ENCODE peak calls at places on chromosome 7, in nine cellular contexts. P is MM.1S, J is uterus, R is AG09309, X is choroid plexus epithelial cell, M is foreskin fibroblast, I is fibroblast of lung, F is spleen, V is mesenchymal stem cell. L is an unnamed sample.

GRCh38 chr7:117810642-117811512 is 62.4 kb downstream of the CTTNBP2 start:
- DNase-seq in P (no peak), J (no peak), R (no peak), X (peak; percentile 43), M (no peak), I (no peak), F (no peak), V (no peak), L (no peak)

GRCh38 chr7:133512560-133512959 is 259.7 kb downstream of the EXOC4 start:
- DNase-seq in P (no peak), J (no peak), R (peak; percentile 17), X (peak; percentile 94), M (no peak), I (peak; percentile 94), F (no peak), V (peak; percentile 78), L (peak; percentile 50)

GRCh38 chr7:107643938-107644703 is 16.5 kb upstream of the SLC26A4 start:
- DNase-seq in P (no peak), J (peak; percentile 51), R (no peak), X (no peak), M (peak; percentile 31), I (peak; percentile 89), F (no peak), V (no peak), L (peak; percentile 33)

GRCh38 chr7:121752706-121753105 is 120.3 kb upstream of the PTPRZ1 start:
- DNase-seq in P (peak; percentile 33), J (no peak), R (peak; percentile 1), X (peak; percentile 52), M (no peak), I (peak; percentile 25), F (no peak), V (peak; percentile 8), L (peak; percentile 8)

GRCh38 chr7:74656421-74656910 is 1.1 kb upstream of the GTF2I start:
- DNase-seq in P (peak; percentile 36), J (peak; percentile 39), R (no peak), X (peak; percentile 41), M (no peak), I (no peak), F (peak; percentile 87), V (peak; percentile 35), L (peak; percentile 30)

GRCh38 chr7:134632937-134633540 is 13.6 kb upstream of the BPGM start:
- DNase-seq in P (peak; percentile 31), J (no peak), R (no peak), X (peak; percentile 85), M (peak; percentile 46), I (peak; percentile 65), F (no peak), V (peak; percentile 63), L (peak; percentile 72)

GRCh38 chr7:125126376-125126775 is 196.8 kb upstream of the POT1 start:
- DNase-seq in P (no peak), J (no peak), R (no peak), X (peak; percentile 90), M (no peak), I (peak; percentile 33), F (no peak), V (peak; percentile 72), L (peak; percentile 14)

GRCh38 chr7:22167482-22167881 is 189.5 kb downstream of the RAPGEF5 start:
- DNase-seq in P (no peak), J (no peak), R (no peak), X (no peak), M (no peak), I (no peak), F (no peak), V (no peak), L (no peak)

GRCh38 chr7:144821069-144821468 is 14.8 kb downstream of the TPK1 start:
- DNase-seq in P (peak; percentile 24), J (no peak), R (no peak), X (no peak), M (no peak), I (no peak), F (no peak), V (no peak), L (no peak)

GRCh38 chr7:92717982-92718716 is 118.2 kb downstream of the CDK6 start:
- DNase-seq in P (peak; percentile 79), J (peak; percentile 72), R (no peak), X (peak; percentile 52), M (no peak), I (peak; percentile 57), F (peak; percentile 75), V (peak; percentile 38), L (peak; percentile 71)

GRCh38 chr7:139733751-139734150 is 44.0 kb downstream of the HIPK2 start:
- DNase-seq in P (no peak), J (no peak), R (no peak), X (peak; percentile 35), M (no peak), I (peak; percentile 28), F (no peak), V (no peak), L (no peak)

GRCh38 chr7:7703427-7703826 is 15.0 kb downstream of the RPA3 start:
- DNase-seq in P (no peak), J (no peak), R (no peak), X (no peak), M (no peak), I (no peak), F (no peak), V (no peak), L (no peak)

GRCh38 chr7:156559001-156559400 is 81.6 kb upstream of the RNF32 start:
- DNase-seq in P (no peak), J (no peak), R (no peak), X (no peak), M (no peak), I (no peak), F (no peak), V (no peak), L (no peak)

GRCh38 chr7:16637279-16637795 is 8.2 kb downstream of the ANKMY2 start:
- DNase-seq in P (no peak), J (no peak), R (no peak), X (no peak), M (no peak), I (peak; percentile 11), F (no peak), V (no peak), L (no peak)

GRCh38 chr7:93245525-93246432 is 13.6 kb downstream of the VPS50 start:
- DNase-seq in P (peak; percentile 36), J (no peak), R (peak; percentile 10), X (peak; percentile 54), M (peak; percentile 7), I (peak; percentile 58), F (no peak), V (peak; percentile 48), L (peak; percentile 59)

GRCh38 chr7:150402671-150403321 is 23.7 kb downstream of the ZNF775 start:
- DNase-seq in P (no peak), J (no peak), R (no peak), X (no peak), M (no peak), I (no peak), F (no peak), V (no peak), L (no peak)

GRCh38 chr7:151626422-151627115 is 106.9 kb upstream of the RHEB start:
- DNase-seq in P (peak; percentile 23), J (no peak), R (no peak), X (peak; percentile 40), M (no peak), I (peak; percentile 35), F (no peak), V (peak; percentile 41), L (peak; percentile 29)

GRCh38 chr7:41956276-41956675 is 253.4 kb upstream of the INHBA start:
- DNase-seq in P (no peak), J (no peak), R (no peak), X (peak; percentile 16), M (no peak), I (no peak), F (no peak), V (no peak), L (peak; percentile 69)
- H3K4me3 ChIP-seq in P (no peak overlapping the region), J (no peak overlapping the region), R (no peak overlapping the region), X (no peak overlapping the region), M (no peak overlapping the region), I (peak overlapping the region; percentile 12), F (no peak overlapping the region), V (peak overlapping the region; percentile 50), L (peak overlapping the region; percentile 33)

GRCh38 chr7:27185708-27186449 is 847 bp upstream of the HOXA11 start:
- DNase-seq in P (no peak), J (peak; percentile 47), R (no peak), X (no peak), M (no peak), I (no peak), F (peak; percentile 58), V (peak; percentile 9), L (peak; percentile 41)

GRCh38 chr7:27185013-27185707 is at the start of gene HOXA11:
- DNase-seq in P (no peak), J (peak; percentile 97), R (peak; percentile 98), X (no peak), M (peak; percentile 98), I (peak; percentile 49), F (peak; percentile 63), V (peak; percentile 76), L (peak; percentile 99)

GRCh38 chr7:27187158-27187701 is 2.2 kb upstream of the HOXA11 start:
- DNase-seq in P (no peak), J (peak; percentile 35), R (no peak), X (no peak), M (no peak), I (no peak), F (no peak), V (no peak), L (peak; percentile 79)

GRCh38 chr7:27187702-27188665 is 3.0 kb upstream of the HOXA11 start:
- DNase-seq in P (no peak), J (peak; percentile 44), R (no peak), X (no peak), M (no peak), I (no peak), F (no peak), V (no peak), L (peak; percentile 65)

GRCh38 chr7:27186450-27187157 is 1.6 kb upstream of the HOXA11 start:
- DNase-seq in P (no peak), J (peak; percentile 42), R (no peak), X (no peak), M (no peak), I (no peak), F (peak; percentile 22), V (no peak), L (peak; percentile 73)
- H3K4me3 ChIP-seq in P (no peak overlapping the region), J (peak overlapping the region; percentile 56), R (peak overlapping the region; percentile 98), X (no peak overlapping the region), M (peak overlapping the region; percentile 59), I (no peak overlapping the region), F (no peak overlapping the region), V (peak overlapping the region; percentile 84), L (peak overlapping the region; percentile 67)

GRCh38 chr7:132168239-132168638 is 408.0 kb downstream of the PLXNA4 start:
- DNase-seq in P (no peak), J (no peak), R (no peak), X (no peak), M (no peak), I (no peak), F (no peak), V (no peak), L (no peak)
- H3K4me3 ChIP-seq in P (no peak overlapping the region), J (no peak overlapping the region), R (no peak overlapping the region), X (no peak overlapping the region), M (no peak overlapping the region), I (no peak overlapping the region), F (no peak overlapping the region), V (no peak overlapping the region), L (no peak overlapping the region)

GRCh38 chr7:84824057-84824651 is 362.7 kb downstream of the SEMA3D start:
- DNase-seq in P (no peak), J (no peak), R (no peak), X (no peak), M (no peak), I (no peak), F (no peak), V (no peak), L (no peak)

DNA sequence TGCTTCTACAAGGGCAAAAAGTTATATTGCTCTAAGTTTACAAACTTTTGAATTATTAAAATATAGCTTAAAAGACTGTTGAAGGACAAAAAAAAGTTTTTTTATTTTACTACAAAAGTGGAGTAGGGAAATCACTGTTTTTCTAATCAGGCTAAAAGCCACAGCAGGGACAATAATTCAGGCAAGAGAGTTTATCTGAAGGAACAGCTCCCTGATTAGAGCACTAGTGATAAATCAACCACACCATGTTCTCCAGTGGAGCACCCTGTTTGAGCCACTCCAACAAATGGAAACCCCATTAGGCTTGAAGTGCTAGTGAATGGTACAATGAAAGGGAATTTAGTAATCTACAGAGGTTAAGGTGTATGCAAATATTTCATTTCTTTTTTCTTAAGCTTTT is 357.1 kb downstream of the SEMA3D start:
- DNase-seq in P (no peak), J (no peak), R (no peak), X (no peak), M (no peak), I (no peak), F (no peak), V (no peak), L (no peak)
- H3K4me3 ChIP-seq in P (no peak overlapping the region), J (no peak overlapping the region), R (no peak overlapping the region), X (no peak overlapping the region), M (no peak overlapping the region), I (no peak overlapping the region), F (no peak overlapping the region), V (no peak overlapping the region), L (no peak overlapping the region)

L was measured in fibroblast of villous mesenchyme.